ENCODE peak calls at places on chromosomes 16 and 17, in seven cellular contexts. Y is WTC11, C is hepatic stellate cell, H is heart right ventricle, L is GM10248, S is choroid plexus epithelial cell, Q is T1000. J is an unnamed sample.
A peak's percentile ranks its signal among the peaks of the same experiment; 100 is the strongest.

GRCh38 chr16:27365142-27366089 is 36.6 kb upstream of the IL21R start:
- DNase-seq in C (no peak), Q (no peak), L (no peak), S (peak; percentile 45), H (no peak), Y (no peak), J (no peak)

GRCh38 chr17:67765623-67766022 is 47.9 kb downstream of the NOL11 start:
- DNase-seq in C (no peak), L (no peak), S (no peak), Q (no peak), Y (no peak), H (no peak), J (no peak)

GRCh38 chr16:48885456-48885855 is 275.5 kb upstream of the N4BP1 start:
- DNase-seq in C (no peak), L (no peak), H (no peak), S (no peak), Y (no peak), Q (no peak), J (no peak)

GRCh38 chr17:76529224-76529642 is 8.3 kb downstream of the CYGB start:
- DNase-seq in L (no peak), C (peak; percentile 79), S (peak; percentile 78), Q (peak; percentile 47), H (peak; percentile 80), Y (no peak), J (peak; percentile 87)

GRCh38 chr16:5982979-5983378 is 885.4 kb upstream of the EEF2KMT start:
- DNase-seq in L (no peak), Q (no peak), S (no peak), H (no peak), C (no peak), Y (no peak), J (no peak)

GRCh38 chr17:38583833-38584349 is 21.9 kb downstream of the SRCIN1 start:
- DNase-seq in S (no peak), Y (no peak), L (no peak), C (no peak), H (no peak), Q (no peak), J (no peak)

GRCh38 chr17:53630638-53631037 is 192.1 kb upstream of the KIF2B start:
- DNase-seq in S (no peak), Q (no peak), L (no peak), Y (no peak), H (no peak), C (no peak), J (no peak)

GRCh38 chr16:56965149-56965938 is 3.6 kb downstream of the CETP start:
- DNase-seq in L (no peak), Y (no peak), S (peak; percentile 44), C (no peak), Q (no peak), H (no peak), J (no peak)

GRCh38 chr16:3074860-3075545 is 9.6 kb downstream of the IL32 start:
- DNase-seq in Q (no peak), S (no peak), H (no peak), C (no peak), L (peak; percentile 65), Y (no peak), J (no peak)

GRCh38 chr17:50173335-50173941 is 7.6 kb downstream of the SGCA start:
- DNase-seq in S (peak; percentile 94), C (peak; percentile 92), Q (peak; percentile 45), H (peak; percentile 17), Y (no peak), L (no peak), J (no peak)

GRCh38 chr17:17191346-17191792 is 14.8 kb downstream of the PLD6 start:
- DNase-seq in Y (no peak), C (peak; percentile 88), L (no peak), S (peak; percentile 69), H (peak; percentile 64), Q (no peak), J (peak; percentile 69)

GRCh38 chr17:44204453-44204882 is 4.8 kb upstream of the ATXN7L3 start:
- DNase-seq in Q (no peak), C (peak; percentile 57), L (no peak), Y (no peak), S (peak; percentile 52), H (no peak), J (no peak)

GRCh38 chr17:72053069-72053846 is 67.6 kb upstream of the SOX9 start:
- DNase-seq in L (no peak), C (no peak), S (no peak), Y (peak; percentile 45), H (no peak), Q (no peak), J (no peak)

GRCh38 chr16:24975428-24975889 is 39.7 kb downstream of the ARHGAP17 start:
- DNase-seq in Y (no peak), L (peak; percentile 66), Q (no peak), H (no peak), C (no peak), S (peak; percentile 70), J (no peak)

GRCh38 chr17:78133971-78134898 is 3.7 kb downstream of the TMC8 start:
- DNase-seq in L (peak; percentile 72), S (peak; percentile 63), Y (peak; percentile 89), Q (no peak), H (no peak), C (no peak), J (no peak)